ENCODE peak calls at places on chromosomes 6 and 20, in seven cellular contexts. X is ovary, W is astrocyte of the spinal cord, B is NCI-H526 treated with DMSO at 0.1 percent for 48 hours, I is endothelial cell, D is esophagus muscularis mucosa, Q is psoas muscle. U is an unnamed sample.

GRCh38 chr20:62765021-62765420 is 31.3 kb upstream of the MRGBP start:
- DNase-seq in X (no peak), W (no peak), B (no peak), I (no peak), D (no peak), Q (no peak), U (no peak)

GRCh38 chr6:38113810-38114577 is 294.5 kb downstream of the ZFAND3 start:
- DNase-seq in X (no peak), W (no peak), B (no peak), I (no peak), D (no peak), Q (no peak), U (no peak)

GRCh38 chr20:5548112-5548511 is 202.1 kb upstream of the SHLD1 start:
- DNase-seq in X (no peak), W (no peak), B (no peak), I (no peak), D (no peak), Q (no peak), U (no peak)

GRCh38 chr6:42424906-42425474 is 26.7 kb downstream of the TRERF1 start:
- DNase-seq in X (no peak), W (no peak), B (no peak), I (no peak), D (no peak), Q (no peak), U (no peak)

GRCh38 chr6:135180458-135181332 is at the start of gene MYB:
- DNase-seq in X (peak), W (peak), B (peak), I (peak), D (no peak), Q (peak), U (peak)

GRCh38 chr6:147053311-147053921 is 150.8 kb upstream of the STXBP5 start:
- DNase-seq in X (no peak), W (no peak), B (no peak), I (no peak), D (no peak), Q (no peak), U (no peak)

GRCh38 chr6:160082627-160083026 is 39.0 kb upstream of the SLC22A1 start:
- DNase-seq in X (no peak), W (no peak), B (no peak), I (no peak), D (no peak), Q (no peak), U (no peak)

GRCh38 chr6:162942860-162943259 is 215.1 kb downstream of the PACRG start:
- DNase-seq in X (no peak), W (peak), B (no peak), I (no peak), D (no peak), Q (no peak), U (no peak)

U was measured in kidney glomerular epithelial cell.